ENCODE peak calls at places on chromosomes 5 and 9, in ten cellular contexts. N is activated CD8-positive, alpha-beta T cell treated with anti-CD3 and anti-CD28 coated beads for 36 hours; K is cardiac muscle cell; J is mesothelial cell of epicardium; G is sigmoid colon; U is AG09309; X is Calu3; P is CD4-positive, alpha-beta T cell; Q is astrocyte of the spinal cord; E is WTC11. Y is an unnamed sample.

GRCh38 chr9:125633116-125633743 is 73.8 kb downstream of the MAPKAP1 start:
- DNase-seq in K (peak), P (no peak), N (no peak), E (no peak), X (peak), U (no peak), G (no peak), J (no peak), Q (no peak), Y (no peak)

GRCh38 chr5:149409268-149409948 is 30.3 kb upstream of the IL17B start:
- DNase-seq in N (no peak), J (no peak), E (no peak), X (no peak), U (no peak), K (peak), G (peak), Q (no peak), P (no peak), Y (no peak)

GRCh38 chr9:130465383-130466096 is 20.8 kb downstream of the ASS1 start:
- DNase-seq in Q (no peak), E (no peak), N (no peak), G (no peak), K (no peak), J (no peak), X (no peak), U (no peak), P (no peak), Y (no peak)

GRCh38 chr5:22567983-22568382 is 285.2 kb downstream of the CDH12 start:
- DNase-seq in J (no peak), U (no peak), N (no peak), E (no peak), Q (no peak), P (no peak), G (no peak), X (no peak), K (no peak), Y (no peak)

GRCh38 chr5:20972419-20972925 is 984.5 kb upstream of the CDH18 start:
- DNase-seq in E (peak), K (peak), P (no peak), J (no peak), X (peak), N (no peak), U (no peak), G (peak), Q (peak), Y (no peak)

GRCh38 chr5:80125962-80126480 is 90.9 kb downstream of the THBS4 start:
- DNase-seq in X (no peak), Q (peak), N (peak), E (no peak), U (peak), P (no peak), K (peak), J (no peak), G (no peak), Y (no peak)

GRCh38 chr9:78280982-78281668 is 15.8 kb upstream of the PSAT1 start:
- DNase-seq in N (no peak), E (no peak), Q (peak), X (no peak), G (peak), K (peak), J (peak), U (peak), P (no peak), Y (no peak)

GRCh38 chr9:36470891-36471290 is 70.8 kb upstream of the RNF38 start:
- DNase-seq in K (peak), X (peak), N (peak), U (no peak), E (no peak), G (peak), Q (peak), J (no peak), P (peak), Y (no peak)

GRCh38 chr9:135506327-135507103 is 6.0 kb downstream of the MRPS2 start:
- DNase-seq in X (no peak), G (peak), U (no peak), Q (no peak), K (peak), P (no peak), E (peak), J (no peak), N (no peak), Y (no peak)

GRCh38 chr9:37565661-37566618 is 10.2 kb downstream of the FBXO10 start:
- DNase-seq in U (no peak), X (no peak), P (no peak), J (no peak), Q (no peak), G (no peak), E (no peak), N (no peak), K (no peak), Y (no peak)

GRCh38 chr5:29902859-29903258 is 1290.6 kb upstream of the CDH6 start:
- DNase-seq in P (no peak), N (no peak), K (no peak), G (no peak), E (no peak), J (no peak), Q (no peak), U (no peak), X (no peak), Y (no peak)

GRCh38 chr5:88551724-88552345 is 283.2 kb upstream of the TMEM161B start:
- DNase-seq in P (no peak), N (no peak), K (no peak), E (no peak), J (no peak), U (no peak), G (no peak), X (no peak), Q (no peak), Y (no peak)

GRCh38 chr5:132261881-132262845 is 4.7 kb downstream of the PDLIM4 start:
- DNase-seq in J (no peak), N (no peak), G (no peak), E (no peak), U (no peak), X (no peak), P (no peak), Q (no peak), K (no peak), Y (no peak)

GRCh38 chr9:131642496-131643083 is 97.3 kb downstream of the PRRT1B start:
- DNase-seq in P (no peak), X (no peak), G (no peak), N (peak), U (no peak), K (no peak), Q (no peak), E (no peak), J (no peak), Y (no peak)

GRCh38 chr5:39360483-39361071 is 3.7 kb downstream of the C9 start:
- DNase-seq in N (no peak), Q (no peak), P (no peak), G (no peak), E (no peak), U (no peak), X (no peak), J (no peak), K (no peak), Y (no peak)

GRCh38 chr5:180832638-180833068 is 28.4 kb downstream of the ZFP62 start:
- DNase-seq in G (no peak), P (peak), N (peak), K (no peak), Q (no peak), E (no peak), J (no peak), U (no peak), X (no peak), Y (no peak)

GRCh38 chr5:93191426-93191825 is 389.6 kb downstream of the NR2F1-AS1 start:
- DNase-seq in J (no peak), N (no peak), X (no peak), K (no peak), U (no peak), E (no peak), Q (peak), P (no peak), G (no peak), Y (no peak)

GRCh38 chr5:135996611-135997010 is 32.2 kb upstream of the TGFBI start:
- DNase-seq in G (no peak), U (no peak), J (no peak), X (no peak), K (no peak), N (no peak), P (no peak), E (no peak), Q (peak), Y (no peak)

GRCh38 chr5:31854625-31855526 is 215.9 kb downstream of the PDZD2 start:
- DNase-seq in J (peak), K (peak), P (peak), N (peak), G (peak), E (peak), X (peak), Q (peak), U (no peak), Y (peak)

GRCh38 chr5:82105457-82105856 is 133.6 kb downstream of the ATG10 start:
- DNase-seq in G (no peak), U (no peak), Q (no peak), N (peak), J (no peak), E (no peak), P (no peak), X (no peak), K (no peak), Y (no peak)

GRCh38 chr5:133489632-133490031 is 122.7 kb downstream of the FSTL4 start:
- DNase-seq in E (no peak), N (peak), Q (no peak), J (no peak), X (peak), P (no peak), U (no peak), G (no peak), K (no peak), Y (no peak)
- TF ChIP-seq CTCF in E (no peak), N (peak), Q (no peak), J (no peak), X (no peak), P (no peak), U (no peak), G (no peak), K (no peak), Y (peak)

DNA sequence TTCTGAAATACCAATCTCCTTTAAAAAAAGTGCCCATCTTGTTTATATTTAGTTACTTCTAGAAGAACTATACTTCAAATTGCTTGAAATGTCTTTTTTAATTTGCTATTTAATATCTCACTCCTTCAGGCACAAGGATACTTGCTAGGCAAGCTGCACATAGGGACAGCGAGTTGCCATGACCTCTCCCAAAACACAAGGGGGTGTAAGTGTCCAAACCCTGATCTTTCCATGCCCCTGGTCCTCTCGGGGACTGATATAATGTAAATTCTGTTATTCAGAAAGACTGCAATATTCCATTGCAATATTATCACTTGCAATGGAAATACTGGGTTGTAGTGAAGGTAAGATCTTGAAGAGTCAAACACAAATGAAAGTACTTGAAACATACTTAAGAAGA is 480.4 kb downstream of the CETN3 start:
- DNase-seq in U (no peak), P (no peak), E (peak), N (no peak), Q (no peak), X (no peak), J (no peak), G (no peak), K (peak), Y (no peak)
- TF ChIP-seq CTCF in U (no peak), P (no peak), E (no peak), N (no peak), Q (peak), X (no peak), J (no peak), G (no peak), K (no peak), Y (no peak)

GRCh38 chr9:126661521-126662251 is 48.0 kb downstream of the LMX1B start:
- DNase-seq in G (no peak), N (no peak), X (peak), U (no peak), Q (no peak), E (peak), P (no peak), K (peak), J (no peak), Y (no peak)
- TF ChIP-seq CTCF in G (no peak), N (no peak), X (no peak), U (no peak), Q (no peak), E (no peak), P (no peak), K (no peak), J (no peak), Y (no peak)

GRCh38 chr9:123957731-123958130 is 27.8 kb upstream of the DENND1A start:
- DNase-seq in Q (no peak), K (no peak), G (no peak), J (no peak), N (no peak), P (no peak), X (no peak), E (no peak), U (no peak), Y (no peak)

GRCh38 chr9:123957168-123957721 is 27.3 kb upstream of the DENND1A start:
- DNase-seq in U (no peak), G (no peak), P (no peak), J (no peak), K (no peak), Q (no peak), N (no peak), X (peak), E (no peak), Y (peak)

GRCh38 chr9:123960965-123961364 is 31.0 kb upstream of the DENND1A start:
- DNase-seq in N (no peak), K (no peak), U (no peak), G (no peak), X (no peak), P (no peak), E (no peak), J (no peak), Q (no peak), Y (no peak)

GRCh38 chr9:123959787-123960186 is 29.9 kb upstream of the DENND1A start:
- DNase-seq in J (no peak), N (no peak), P (no peak), Q (no peak), G (no peak), E (no peak), U (no peak), K (no peak), X (no peak), Y (no peak)

GRCh38 chr9:123960366-123960765 is 30.4 kb upstream of the DENND1A start:
- DNase-seq in Q (no peak), K (no peak), U (no peak), N (no peak), E (no peak), J (no peak), P (no peak), G (no peak), X (no peak), Y (no peak)
- TF ChIP-seq CTCF in Q (no peak), K (no peak), U (no peak), N (peak), E (peak), J (no peak), P (no peak), G (no peak), X (no peak), Y (peak)

GRCh38 chr5:169805527-169805934 is 168.5 kb downstream of the DOCK2 start:
- DNase-seq in U (no peak), J (no peak), P (no peak), N (peak), E (no peak), G (no peak), Q (no peak), K (peak), X (no peak), Y (no peak)
- TF ChIP-seq CTCF in U (no peak), J (no peak), P (no peak), N (no peak), E (no peak), G (no peak), Q (no peak), K (no peak), X (no peak), Y (no peak)

DNA sequence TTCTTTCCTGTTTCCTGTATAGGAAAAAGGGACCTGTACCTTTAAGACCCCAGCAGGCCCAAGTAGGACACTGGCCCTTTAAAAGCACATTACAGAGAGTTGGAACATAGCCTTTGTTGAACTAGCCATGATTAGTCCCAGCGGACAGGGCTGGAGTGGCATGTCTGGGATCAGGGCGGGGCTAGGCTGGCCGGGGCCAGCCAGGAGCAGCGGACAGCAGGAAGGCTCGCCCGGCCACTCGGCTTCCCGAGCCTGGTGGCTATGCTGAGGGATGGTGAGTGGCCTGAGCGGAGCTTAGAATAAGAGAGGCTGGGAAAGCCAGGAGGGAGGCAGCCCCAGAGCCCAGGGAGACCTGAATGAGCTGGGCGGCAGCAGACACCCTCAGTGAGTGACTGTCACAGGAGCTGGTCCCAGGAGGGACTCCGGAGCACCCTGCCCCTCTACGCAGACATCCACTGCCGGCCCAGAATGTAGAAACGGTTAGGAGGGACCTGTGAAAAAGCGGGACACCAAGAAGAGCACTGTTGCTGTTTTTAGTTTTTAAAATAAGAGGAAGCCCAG is 92.1 kb downstream of the DAB2IP start:
- DNase-seq in E (peak), P (no peak), K (peak), G (peak), U (peak), Q (peak), J (no peak), X (peak), N (no peak), Y (no peak)
- TF ChIP-seq CTCF in E (no peak), P (no peak), K (no peak), G (no peak), U (no peak), Q (no peak), J (no peak), X (no peak), N (no peak), Y (no peak)

Y was measured in D721Med.